ENCODE peak calls at places on chromosomes 1 and 21, in seven cellular contexts. W is choroid plexus epithelial cell, P is endothelial cell, T is RPMI7951, J is T-cell, H is stomach, K is posterior vena cava. S is an unnamed sample.
A peak's percentile ranks its signal among the peaks of the same experiment; 100 is the strongest.

GRCh38 chr1:241749041-241749798 is 97.1 kb downstream of the WDR64 start:
- DNase-seq in H (no peak), W (no peak), J (no peak), T (peak; percentile 52), P (no peak), K (no peak), S (no peak)

GRCh38 chr21:20259035-20259867 is 739.0 kb upstream of the NCAM2 start:
- DNase-seq in K (no peak), T (no peak), J (no peak), W (no peak), H (no peak), P (no peak), S (no peak)

GRCh38 chr1:61659061-61659460 is 65.9 kb downstream of the TM2D1 start:
- DNase-seq in J (no peak), T (no peak), P (no peak), H (no peak), W (peak; percentile 17), K (no peak), S (no peak)

GRCh38 chr1:234638832-234639799 is 29.1 kb upstream of the IRF2BP2 start:
- DNase-seq in W (no peak), P (no peak), H (no peak), T (peak; percentile 72), J (no peak), K (no peak), S (no peak)

GRCh38 chr21:28554660-28555475 is 437.8 kb downstream of the LTN1 start:
- DNase-seq in T (no peak), K (no peak), J (no peak), W (peak; percentile 62), P (no peak), H (no peak), S (no peak)

GRCh38 chr1:201646623-201647022 is 107.7 kb downstream of the NAV1 start:
- DNase-seq in H (no peak), K (no peak), J (no peak), W (no peak), T (no peak), P (no peak), S (no peak)

GRCh38 chr1:30618335-30618747 is 105.0 kb downstream of the MATN1 start:
- DNase-seq in T (peak; percentile 18), K (no peak), P (no peak), J (no peak), H (no peak), W (no peak), S (no peak)

GRCh38 chr21:42162831-42163510 is 56.0 kb upstream of the ABCG1 start:
- DNase-seq in J (no peak), P (no peak), W (no peak), H (no peak), K (no peak), T (no peak), S (no peak)

GRCh38 chr1:229344937-229345684 is 2.3 kb upstream of the CCSAP start:
- DNase-seq in T (no peak), W (peak; percentile 17), J (no peak), P (no peak), H (no peak), K (no peak), S (no peak)